ENCODE peak calls at places on chromosomes 5 and 9, in seven cellular contexts. L is CD8-positive, alpha-beta T cell; D is ovary; G is stomach; O is colonic mucosa; F is sigmoid colon; K is psoas muscle. Q is an unnamed sample.

GRCh38 chr9:83138422-83139135 is 75.6 kb upstream of the RASEF start:
- DNase-seq in L (no peak), D (no peak), G (no peak), O (no peak), F (no peak), K (no peak), Q (no peak)

GRCh38 chr5:151620463-151620844 is 29.3 kb upstream of the FAT2 start:
- DNase-seq in L (no peak), D (no peak), G (no peak), O (no peak), F (no peak), K (no peak), Q (no peak)

GRCh38 chr9:74777136-74777879 is 110.4 kb downstream of the TRPM6 start:
- DNase-seq in L (peak; percentile 75), D (peak; percentile 69), G (peak; percentile 69), O (peak; percentile 76), F (peak; percentile 76), K (peak; percentile 41), Q (peak; percentile 42)

GRCh38 chr5:133952729-133953567 is 15.5 kb downstream of the C5orf15 start:
- DNase-seq in L (no peak), D (peak; percentile 49), G (no peak), O (peak; percentile 38), F (peak; percentile 87), K (peak; percentile 49), Q (no peak)

GRCh38 chr5:168679515-168679920 is 100.3 kb upstream of the PANK3 start:
- DNase-seq in L (peak; percentile 61), D (peak; percentile 84), G (peak; percentile 75), O (peak; percentile 81), F (peak; percentile 83), K (peak; percentile 53), Q (peak; percentile 49)

GRCh38 chr5:1764606-1764960 is 35.1 kb downstream of the MRPL36 start:
- DNase-seq in L (no peak), D (no peak), G (no peak), O (no peak), F (peak; percentile 5), K (no peak), Q (no peak)

GRCh38 chr9:4550777-4551476 is 60.7 kb downstream of the SLC1A1 start:
- DNase-seq in L (no peak), D (no peak), G (no peak), O (no peak), F (no peak), K (no peak), Q (no peak)

GRCh38 chr5:154478224-154478565 is at the start of gene HAND1:
- DNase-seq in L (no peak), D (no peak), G (peak; percentile 40), O (peak; percentile 76), F (peak; percentile 98), K (peak; percentile 40), Q (peak; percentile 71)

GRCh38 chr5:177133845-177134652 is 476 bp downstream of the NSD1 start:
- DNase-seq in L (peak; percentile 49), D (peak; percentile 67), G (peak; percentile 49), O (peak; percentile 41), F (peak; percentile 80), K (peak; percentile 40), Q (peak; percentile 45)

GRCh38 chr5:122053181-122054109 is 24.6 kb downstream of the LOX start:
- DNase-seq in L (no peak), D (no peak), G (no peak), O (no peak), F (peak; percentile 64), K (peak; percentile 15), Q (no peak)

GRCh38 chr9:136020206-136020605 is 59.0 kb upstream of the UBAC1 start:
- DNase-seq in L (no peak), D (no peak), G (no peak), O (no peak), F (peak; percentile 57), K (peak; percentile 12), Q (no peak)

GRCh38 chr9:119839888-119840287 is 470.7 kb upstream of the BRINP1 start:
- DNase-seq in L (no peak), D (peak; percentile 40), G (no peak), O (no peak), F (no peak), K (no peak), Q (no peak)

GRCh38 chr9:81851340-81851739 is 76.9 kb upstream of the SPATA31D4 start:
- DNase-seq in L (no peak), D (no peak), G (no peak), O (no peak), F (no peak), K (no peak), Q (no peak)

GRCh38 chr5:113233606-113234005 is 201.2 kb downstream of the TSSK1B start:
- DNase-seq in L (no peak), D (no peak), G (no peak), O (no peak), F (no peak), K (no peak), Q (no peak)

GRCh38 chr9:134735441-134736175 is 94.0 kb downstream of the COL5A1 start:
- DNase-seq in L (no peak), D (peak; percentile 83), G (peak; percentile 33), O (peak; percentile 53), F (peak; percentile 94), K (peak; percentile 75), Q (no peak)

GRCh38 chr9:123425261-123425821 is 69.3 kb downstream of the CRB2 start:
- DNase-seq in L (no peak), D (peak; percentile 25), G (peak; percentile 16), O (no peak), F (no peak), K (no peak), Q (no peak)

GRCh38 chr9:93205896-93206575 is 22.1 kb downstream of the WNK2 start:
- DNase-seq in L (no peak), D (no peak), G (no peak), O (no peak), F (no peak), K (no peak), Q (no peak)

GRCh38 chr9:107606149-107606790 is 116.7 kb upstream of the KLF4 start:
- DNase-seq in L (no peak), D (no peak), G (no peak), O (peak; percentile 60), F (no peak), K (no peak), Q (no peak)

GRCh38 chr9:99069075-99069474 is 35.8 kb upstream of the TGFBR1 start:
- DNase-seq in L (no peak), D (no peak), G (no peak), O (no peak), F (no peak), K (no peak), Q (no peak)

DNA sequence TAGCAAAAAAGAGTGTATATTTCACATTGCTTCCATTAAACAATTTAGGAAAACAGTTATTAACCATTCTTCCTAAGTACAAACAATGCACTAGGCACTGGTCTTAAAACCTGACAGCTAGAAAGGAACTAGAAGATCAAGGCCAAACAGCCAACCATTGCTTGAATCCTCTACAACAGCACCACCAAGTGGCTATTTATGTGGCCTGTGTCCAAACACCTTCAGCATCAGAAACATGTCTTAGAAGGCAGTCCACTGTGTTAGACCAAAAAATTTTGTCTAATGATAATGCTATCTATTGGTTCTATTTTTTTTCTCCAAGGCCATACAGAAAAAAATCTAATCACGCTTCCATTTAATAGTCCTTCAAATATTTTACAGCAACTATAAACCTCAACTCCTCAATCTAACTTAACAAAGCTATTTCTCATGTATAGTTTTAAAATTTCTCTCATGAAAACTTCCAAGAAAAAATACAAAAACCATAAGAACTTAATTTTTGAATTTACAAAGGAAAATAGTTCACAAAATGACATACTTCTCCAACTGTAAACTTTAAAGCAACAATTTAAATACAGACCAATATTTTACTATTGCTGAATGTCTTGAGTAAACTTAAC is 36.1 kb downstream of the CAAP1 start:
- DNase-seq in L (no peak), D (no peak), G (no peak), O (peak; percentile 22), F (no peak), K (no peak), Q (no peak)
- TF ChIP-seq CTCF in L (peak; percentile 30), D (no peak), G (no peak), O (peak; percentile 43), F (no peak), K (peak; percentile 40), Q (no peak)

DNA sequence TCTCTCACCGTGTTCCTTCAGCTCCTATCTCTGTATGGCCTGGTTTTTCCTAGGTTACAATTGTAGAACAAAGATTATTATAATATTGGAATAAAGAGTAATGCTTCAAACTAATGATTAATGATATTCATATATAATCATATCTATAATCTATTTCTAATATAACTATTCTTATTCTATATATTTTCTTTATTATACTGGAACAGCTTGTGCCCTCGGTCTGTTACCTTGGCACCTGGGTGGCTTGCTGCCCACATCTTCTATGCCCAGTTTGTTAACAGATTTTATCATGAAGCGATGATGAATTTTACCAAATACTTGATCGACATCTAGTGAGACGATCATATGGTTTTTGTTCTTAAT is 363.6 kb upstream of the TYRP1 start:
- DNase-seq in L (no peak), D (no peak), G (no peak), O (no peak), F (no peak), K (no peak), Q (no peak)
- TF ChIP-seq CTCF in L (no peak), D (no peak), G (no peak), O (no peak), F (no peak), K (no peak), Q (no peak)

DNA sequence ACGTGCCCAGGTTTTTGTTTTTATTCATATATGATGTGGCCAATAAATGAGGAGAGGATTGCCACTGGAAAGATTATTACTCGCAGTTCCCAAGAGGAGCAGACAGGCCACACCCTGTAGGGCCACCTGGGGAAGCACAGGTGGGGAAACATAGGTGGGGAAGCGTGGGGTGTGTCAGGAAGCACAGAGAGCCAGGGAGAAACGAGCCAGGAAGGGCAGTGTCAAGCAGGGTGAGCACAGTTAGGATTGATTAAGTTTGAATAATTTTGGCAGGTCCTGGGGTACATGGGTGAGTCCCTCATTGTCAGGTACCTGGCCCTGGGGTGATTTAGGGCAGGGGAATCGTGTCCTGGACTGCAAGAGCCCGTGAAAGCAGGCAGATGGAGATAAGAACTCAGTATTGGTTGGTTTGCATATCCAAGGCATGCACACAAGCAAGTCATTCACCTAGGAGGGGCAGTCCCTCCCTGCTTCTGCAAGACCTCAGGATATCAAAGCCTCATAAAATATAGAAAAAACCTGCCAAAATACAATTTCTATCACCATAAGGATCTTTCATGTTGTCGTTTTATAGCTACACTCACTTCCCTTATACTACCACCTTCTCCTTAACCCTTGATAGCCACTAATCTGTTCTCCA is 22.4 kb downstream of the MVB12B start:
- DNase-seq in L (no peak), D (no peak), G (no peak), O (peak; percentile 87), F (no peak), K (no peak), Q (no peak)
- TF ChIP-seq CTCF in L (no peak), D (no peak), G (no peak), O (no peak), F (no peak), K (no peak), Q (no peak)

GRCh38 chr5:100311811-100312210 is 223.4 kb upstream of the FAM174A start:
- DNase-seq in L (no peak), D (no peak), G (no peak), O (no peak), F (no peak), K (no peak), Q (no peak)
- TF ChIP-seq CTCF in L (no peak), D (no peak), G (no peak), O (no peak), F (no peak), K (no peak), Q (no peak)

Q was measured in mesothelial cell of epicardium.